ENCODE peak calls at places on chromosomes 3 and 15, in eight cellular contexts. L, J, X, C, Y, M, V and A are unnamed samples.

GRCh38 chr3:97952280-97952679 is 20.0 kb downstream of the RIOX2 start:
- DNase-seq in L (no peak), J (peak; percentile 78), X (no peak), C (peak; percentile 69), Y (no peak), M (no peak), V (peak; percentile 72), A (peak; percentile 60)

GRCh38 chr3:179071161-179071568 is 444 bp downstream of the ZMAT3 start:
- DNase-seq in L (no peak), J (no peak), X (no peak), C (no peak), Y (peak; percentile 64), M (peak; percentile 40), V (no peak), A (no peak)

GRCh38 chr3:172630316-172630715 is 80.6 kb downstream of the NCEH1 start:
- DNase-seq in L (no peak), J (peak; percentile 42), X (no peak), C (no peak), Y (no peak), M (no peak), V (no peak), A (no peak)

GRCh38 chr3:121957674-121958419 is 63.6 kb downstream of the SLC15A2 start:
- DNase-seq in L (no peak), J (no peak), X (no peak), C (no peak), Y (no peak), M (no peak), V (no peak), A (no peak)

GRCh38 chr3:65888980-65889706 is 149.6 kb downstream of the MAGI1 start:
- DNase-seq in L (no peak), J (peak; percentile 96), X (no peak), C (peak; percentile 81), Y (no peak), M (no peak), V (no peak), A (no peak)

GRCh38 chr3:171283248-171284222 is 176.7 kb downstream of the TNIK start:
- DNase-seq in L (no peak), J (peak; percentile 16), X (no peak), C (peak; percentile 71), Y (no peak), M (no peak), V (no peak), A (no peak)

GRCh38 chr15:56390739-56391267 is 25.6 kb downstream of the TEX9 start:
- DNase-seq in L (no peak), J (peak; percentile 6), X (no peak), C (no peak), Y (no peak), M (no peak), V (no peak), A (no peak)

GRCh38 chr3:44885618-44886017 is 11.2 kb downstream of the TGM4 start:
- DNase-seq in L (peak; percentile 33), J (peak; percentile 93), X (no peak), C (peak; percentile 83), Y (no peak), M (no peak), V (no peak), A (no peak)

GRCh38 chr3:129006864-129007263 is 5.8 kb downstream of the EFCC1 start:
- DNase-seq in L (no peak), J (no peak), X (no peak), C (no peak), Y (no peak), M (no peak), V (no peak), A (no peak)

GRCh38 chr3:194072097-194072428 is 63.9 kb upstream of the HES1 start:
- DNase-seq in L (no peak), J (no peak), X (no peak), C (no peak), Y (no peak), M (no peak), V (no peak), A (no peak)

GRCh38 chr15:91694829-91695205 is 158.7 kb upstream of the SLCO3A1 start:
- DNase-seq in L (no peak), J (peak; percentile 86), X (peak; percentile 66), C (peak; percentile 81), Y (no peak), M (no peak), V (no peak), A (no peak)

GRCh38 chr15:70347766-70348558 is 250.2 kb upstream of the TLE3 start:
- DNase-seq in L (peak; percentile 48), J (peak; percentile 36), X (no peak), C (peak; percentile 13), Y (no peak), M (no peak), V (no peak), A (no peak)

GRCh38 chr15:69718916-69719315 is 266.3 kb downstream of the RPLP1 start:
- DNase-seq in L (no peak), J (peak; percentile 12), X (no peak), C (peak; percentile 73), Y (no peak), M (peak; percentile 52), V (peak; percentile 66), A (peak; percentile 66)

GRCh38 chr3:123695152-123695551 is 110.3 kb upstream of the HACD2 start:
- DNase-seq in L (no peak), J (no peak), X (no peak), C (no peak), Y (no peak), M (no peak), V (no peak), A (no peak)

GRCh38 chr15:65801229-65801813 is 9.2 kb upstream of the DENND4A start:
- DNase-seq in L (no peak), J (no peak), X (no peak), C (no peak), Y (no peak), M (no peak), V (no peak), A (no peak)

GRCh38 chr3:151197981-151198767 is 4.8 kb downstream of the GPR171 start:
- DNase-seq in L (no peak), J (peak; percentile 5), X (no peak), C (no peak), Y (no peak), M (no peak), V (no peak), A (no peak)

GRCh38 chr15:77482570-77482969 is 61.9 kb downstream of the HMG20A start:
- DNase-seq in L (no peak), J (peak; percentile 81), X (no peak), C (no peak), Y (no peak), M (no peak), V (no peak), A (no peak)

GRCh38 chr3:162295323-162295983 is 798.8 kb downstream of the OTOL1 start:
- DNase-seq in L (no peak), J (peak; percentile 56), X (no peak), C (no peak), Y (no peak), M (no peak), V (no peak), A (no peak)

GRCh38 chr15:42042602-42043400 is 22.0 kb upstream of the PLA2G4E start:
- DNase-seq in L (no peak), J (no peak), X (no peak), C (peak; percentile 39), Y (no peak), M (no peak), V (no peak), A (no peak)

GRCh38 chr3:185976100-185976499 is 38.3 kb upstream of the TRA2B start:
- DNase-seq in L (no peak), J (no peak), X (no peak), C (peak; percentile 11), Y (no peak), M (no peak), V (no peak), A (no peak)

GRCh38 chr3:4809970-4810369 is 169.3 kb upstream of the BHLHE40 start:
- DNase-seq in L (no peak), J (no peak), X (no peak), C (no peak), Y (no peak), M (no peak), V (no peak), A (no peak)

GRCh38 chr3:39808467-39809180 is 785 bp upstream of the MYRIP start:
- DNase-seq in L (peak; percentile 24), J (peak; percentile 30), X (peak; percentile 32), C (no peak), Y (peak; percentile 49), M (no peak), V (peak; percentile 62), A (no peak)

GRCh38 chr3:107973152-107973551 is 117.7 kb downstream of the CD47 start:
- DNase-seq in L (no peak), J (no peak), X (no peak), C (no peak), Y (no peak), M (no peak), V (no peak), A (no peak)

GRCh38 chr3:8443829-8444791 is 57.5 kb upstream of the LMCD1 start:
- DNase-seq in L (peak; percentile 67), J (peak; percentile 99), X (peak; percentile 72), C (peak; percentile 97), Y (peak; percentile 90), M (peak; percentile 17), V (peak; percentile 88), A (peak; percentile 92)
- H3K4me3 ChIP-seq in L (peak overlapping the region; percentile 24), J (no peak overlapping the region), X (no peak overlapping the region), C (no peak overlapping the region), Y (no peak overlapping the region), M (no peak overlapping the region), V (no peak overlapping the region), A (no peak overlapping the region)

GRCh38 chr3:60582285-60582684 is 669.0 kb downstream of the FHIT start:
- DNase-seq in L (no peak), J (peak; percentile 1), X (no peak), C (no peak), Y (no peak), M (no peak), V (no peak), A (no peak)
- TF ChIP-seq CTCF in L (peak; percentile 23), J (no peak), X (no peak), C (peak; percentile 15), Y (no peak), M (no peak), V (peak; percentile 38), A (peak; percentile 34)

DNA sequence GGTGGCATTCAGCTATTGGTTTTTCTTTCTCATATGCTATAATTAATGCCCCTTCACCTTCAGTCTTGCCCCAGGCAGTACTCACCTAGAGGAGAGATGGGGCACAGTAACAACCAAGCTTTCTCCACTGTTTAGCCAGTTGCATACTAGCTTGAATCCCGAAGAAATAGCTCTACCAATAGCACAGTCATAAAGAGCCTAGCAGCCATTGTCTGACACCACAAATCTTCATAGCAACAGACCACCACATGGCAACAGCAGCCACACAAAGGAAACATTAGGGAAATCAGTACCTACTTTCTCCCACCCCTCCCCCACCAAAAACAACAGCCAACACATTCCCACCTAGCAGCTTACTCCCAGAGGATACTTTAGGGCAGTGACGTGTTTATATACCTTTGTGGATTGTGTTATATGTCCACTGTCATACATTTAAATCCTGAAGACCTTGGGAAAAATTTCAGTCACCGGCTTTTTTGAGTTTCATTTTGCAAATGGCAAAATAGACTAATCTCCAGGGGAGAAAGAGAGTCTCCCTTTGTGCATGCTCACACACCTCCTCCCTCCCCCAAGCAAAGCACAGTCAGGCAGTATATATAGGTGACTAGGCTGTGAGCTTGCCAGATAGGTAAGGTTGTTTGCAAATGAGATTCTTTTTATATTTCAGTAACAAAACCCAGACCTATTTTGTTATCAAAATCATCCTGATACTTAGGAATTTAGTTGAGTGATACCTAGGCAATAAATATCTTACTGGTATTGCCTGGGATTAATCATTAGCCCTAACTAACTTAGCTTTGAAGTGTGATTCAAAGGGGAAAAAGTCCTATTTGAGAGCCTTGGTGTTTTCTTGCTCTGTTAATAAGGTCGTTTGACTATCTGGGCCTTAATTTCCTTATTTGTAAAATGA is 140.6 kb downstream of the RBPMS2 start:
- DNase-seq in L (peak; percentile 29), J (peak; percentile 53), X (no peak), C (no peak), Y (no peak), M (no peak), V (no peak), A (no peak)
- H3K4me3 ChIP-seq in L (no peak overlapping the region), J (no peak overlapping the region), X (no peak overlapping the region), C (no peak overlapping the region), Y (no peak overlapping the region), M (no peak overlapping the region), V (no peak overlapping the region), A (no peak overlapping the region)

GRCh38 chr15:63826513-63826912 is 7.2 kb downstream of the HERC1 start:
- DNase-seq in L (no peak), J (peak; percentile 60), X (no peak), C (no peak), Y (no peak), M (peak; percentile 44), V (no peak), A (no peak)
- TF ChIP-seq CTCF in L (peak; percentile 20), J (peak; percentile 20), X (no peak), C (no peak), Y (no peak), M (no peak), V (peak; percentile 27), A (peak; percentile 17)